ENCODE peak calls at places on chromosomes 4 and X, in ten cellular contexts. M, N, D, I, L, T, C, R, E and G are unnamed samples.

GRCh38 chr4:185212566-185212965 is 3.2 kb downstream of the SNX25 start:
- DNase-seq in M (no peak), N (no peak), D (no peak), I (peak), L (no peak), T (no peak), C (no peak), R (no peak), E (no peak), G (no peak)

GRCh38 chrX:116317409-116317808 is 119.0 kb upstream of the SLC6A14 start:
- DNase-seq in M (no peak), N (no peak), D (no peak), I (no peak), L (no peak), T (peak), C (no peak), R (no peak), E (no peak), G (peak)

GRCh38 chr4:99201687-99202086 is 17.4 kb downstream of the ADH6 start:
- DNase-seq in M (no peak), N (no peak), D (no peak), I (peak), L (no peak), T (no peak), C (no peak), R (no peak), E (no peak), G (peak)

GRCh38 chr4:8162625-8163024 is 4.0 kb upstream of the ABLIM2 start:
- DNase-seq in M (no peak), N (no peak), D (no peak), I (no peak), L (no peak), T (no peak), C (no peak), R (no peak), E (no peak), G (no peak)

GRCh38 chr4:184273166-184274147 is 55.8 kb upstream of the ENPP6 start:
- DNase-seq in M (no peak), N (no peak), D (no peak), I (no peak), L (no peak), T (no peak), C (no peak), R (peak), E (no peak), G (no peak)

GRCh38 chr4:44025376-44026020 is 423.1 kb downstream of the KCTD8 start:
- DNase-seq in M (no peak), N (no peak), D (no peak), I (no peak), L (no peak), T (no peak), C (no peak), R (no peak), E (no peak), G (no peak)

GRCh38 chrX:55593296-55593695 is 29.9 kb upstream of the FOXR2 start:
- DNase-seq in M (no peak), N (no peak), D (no peak), I (no peak), L (no peak), T (no peak), C (no peak), R (no peak), E (no peak), G (no peak)

GRCh38 chr4:38948551-38948950 is 80.9 kb downstream of the FAM114A1 start:
- DNase-seq in M (no peak), N (no peak), D (no peak), I (peak), L (no peak), T (peak), C (peak), R (no peak), E (peak), G (peak)

GRCh38 chrX:6383911-6384310 is 151.0 kb downstream of the VCX3A start:
- DNase-seq in M (no peak), N (peak), D (no peak), I (no peak), L (no peak), T (no peak), C (no peak), R (no peak), E (no peak), G (no peak)

GRCh38 chr4:56786955-56787354 is 34.5 kb downstream of the SPINK2 start:
- DNase-seq in M (no peak), N (peak), D (no peak), I (peak), L (no peak), T (peak), C (peak), R (no peak), E (peak), G (peak)

GRCh38 chr4:88841635-88842034 is 144.0 kb upstream of the NAP1L5 start:
- DNase-seq in M (no peak), N (no peak), D (no peak), I (peak), L (no peak), T (no peak), C (no peak), R (no peak), E (no peak), G (peak)

GRCh38 chrX:136166221-136166855 is 19.0 kb downstream of the FHL1 start:
- DNase-seq in M (peak), N (no peak), D (no peak), I (peak), L (no peak), T (peak), C (peak), R (no peak), E (no peak), G (peak)

GRCh38 chr4:24657768-24658617 is 73.6 kb upstream of the DHX15 start:
- DNase-seq in M (no peak), N (peak), D (no peak), I (peak), L (no peak), T (peak), C (peak), R (no peak), E (no peak), G (peak)

GRCh38 chr4:83387922-83388676 is 53.5 kb upstream of the HPSE start:
- DNase-seq in M (no peak), N (no peak), D (no peak), I (no peak), L (no peak), T (peak), C (no peak), R (no peak), E (no peak), G (no peak)

GRCh38 chr4:122005064-122005755 is 53.4 kb upstream of the TRPC3 start:
- DNase-seq in M (no peak), N (no peak), D (no peak), I (peak), L (no peak), T (peak), C (peak), R (no peak), E (peak), G (peak)

GRCh38 chr4:161573836-161574235 is 590.0 kb downstream of the FSTL5 start:
- DNase-seq in M (no peak), N (no peak), D (no peak), I (no peak), L (no peak), T (peak), C (no peak), R (no peak), E (no peak), G (no peak)

GRCh38 chr4:109432676-109433075 is 939 bp upstream of the SEC24B start:
- DNase-seq in M (no peak), N (no peak), D (no peak), I (peak), L (no peak), T (peak), C (peak), R (no peak), E (peak), G (peak)

GRCh38 chr4:40523581-40523980 is 106.1 kb downstream of the RBM47 start:
- DNase-seq in M (no peak), N (no peak), D (no peak), I (no peak), L (no peak), T (no peak), C (no peak), R (no peak), E (no peak), G (no peak)

GRCh38 chrX:16838202-16839066 is 31.7 kb downstream of the RBBP7 start:
- DNase-seq in M (no peak), N (no peak), D (no peak), I (peak), L (no peak), T (peak), C (peak), R (no peak), E (no peak), G (peak)

GRCh38 chrX:31555506-31555905 is 483.7 kb upstream of the FTHL17 start:
- DNase-seq in M (no peak), N (no peak), D (no peak), I (peak), L (no peak), T (no peak), C (no peak), R (no peak), E (no peak), G (peak)

GRCh38 chr4:123350191-123350544 is 46.4 kb upstream of the SPRY1 start:
- DNase-seq in M (peak), N (peak), D (no peak), I (no peak), L (no peak), T (no peak), C (no peak), R (no peak), E (no peak), G (peak)

GRCh38 chr4:43251760-43252317 is 359.3 kb downstream of the GRXCR1 start:
- DNase-seq in M (no peak), N (peak), D (no peak), I (peak), L (no peak), T (peak), C (no peak), R (no peak), E (no peak), G (no peak)

GRCh38 chr4:169840554-169840953 is 82.8 kb upstream of the HPF1 start:
- DNase-seq in M (no peak), N (no peak), D (no peak), I (no peak), L (no peak), T (no peak), C (no peak), R (no peak), E (no peak), G (no peak)

GRCh38 chrX:101347859-101348451 is 587 bp downstream of the TIMM8A start:
- DNase-seq in M (no peak), N (no peak), D (no peak), I (peak), L (no peak), T (peak), C (peak), R (no peak), E (no peak), G (peak)